ENCODE peak calls at places on chromosomes 5 and 9, in six cellular contexts. U is fibroblast of lung, G is nephron progenitor cell, W is adrenal gland, Z is neural crest cell, D is HFFc6. F is an unnamed sample.

GRCh38 chr5:100646011-100646410 is 110.8 kb downstream of the FAM174A start:
- DNase-seq in U (no peak), G (peak; percentile 2), W (no peak), Z (no peak), D (no peak), F (no peak)

GRCh38 chr5:168734657-168735344 is 155.6 kb upstream of the PANK3 start:
- DNase-seq in U (peak; percentile 12), G (no peak), W (peak; percentile 29), Z (no peak), D (no peak), F (no peak)

GRCh38 chr5:118687671-118688621 is 300.4 kb downstream of the DTWD2 start:
- DNase-seq in U (no peak), G (no peak), W (no peak), Z (no peak), D (no peak), F (no peak)

GRCh38 chr5:67165524-67166459 is 30.8 kb downstream of the CD180 start:
- DNase-seq in U (peak; percentile 83), G (peak; percentile 83), W (peak; percentile 89), Z (peak; percentile 73), D (peak; percentile 64), F (peak; percentile 89)

GRCh38 chr5:54959673-54960418 is 25.5 kb downstream of the ESM1 start:
- DNase-seq in U (peak; percentile 19), G (peak; percentile 21), W (no peak), Z (no peak), D (no peak), F (no peak)

GRCh38 chr9:96644137-96644536 is 11.0 kb downstream of the PRXL2C start:
- DNase-seq in U (no peak), G (no peak), W (no peak), Z (no peak), D (no peak), F (no peak)

GRCh38 chr9:130129425-130130061 is 42.7 kb upstream of the NCS1 start:
- DNase-seq in U (peak; percentile 66), G (no peak), W (no peak), Z (no peak), D (no peak), F (no peak)

GRCh38 chr9:135074354-135075233 is 12.9 kb upstream of the OLFM1 start:
- DNase-seq in U (no peak), G (no peak), W (no peak), Z (no peak), D (no peak), F (no peak)

GRCh38 chr5:79032031-79032711 is 37.3 kb downstream of the DMGDH start:
- DNase-seq in U (no peak), G (no peak), W (no peak), Z (no peak), D (no peak), F (no peak)

GRCh38 chr5:82820958-82821880 is 256.0 kb downstream of the TMEM167A start:
- DNase-seq in U (no peak), G (no peak), W (no peak), Z (no peak), D (no peak), F (peak; percentile 38)

GRCh38 chr5:138444774-138445546 is 6.1 kb downstream of the REEP2 start:
- DNase-seq in U (no peak), G (no peak), W (no peak), Z (no peak), D (no peak), F (no peak)

GRCh38 chr5:83721878-83722779 is 1.5 kb upstream of the HAPLN1 start:
- DNase-seq in U (peak; percentile 70), G (peak; percentile 79), W (peak; percentile 57), Z (peak; percentile 65), D (peak; percentile 8), F (peak; percentile 53)

GRCh38 chr5:100803391-100803790 is 99.7 kb downstream of the ST8SIA4 start:
- DNase-seq in U (peak; percentile 84), G (no peak), W (no peak), Z (no peak), D (no peak), F (no peak)

GRCh38 chr5:126868338-126868737 is 91.4 kb downstream of the LMNB1 start:
- DNase-seq in U (no peak), G (no peak), W (no peak), Z (no peak), D (no peak), F (no peak)

GRCh38 chr9:88922091-88922490 is 69.2 kb upstream of the S1PR3 start:
- DNase-seq in U (no peak), G (no peak), W (no peak), Z (no peak), D (no peak), F (no peak)

DNA sequence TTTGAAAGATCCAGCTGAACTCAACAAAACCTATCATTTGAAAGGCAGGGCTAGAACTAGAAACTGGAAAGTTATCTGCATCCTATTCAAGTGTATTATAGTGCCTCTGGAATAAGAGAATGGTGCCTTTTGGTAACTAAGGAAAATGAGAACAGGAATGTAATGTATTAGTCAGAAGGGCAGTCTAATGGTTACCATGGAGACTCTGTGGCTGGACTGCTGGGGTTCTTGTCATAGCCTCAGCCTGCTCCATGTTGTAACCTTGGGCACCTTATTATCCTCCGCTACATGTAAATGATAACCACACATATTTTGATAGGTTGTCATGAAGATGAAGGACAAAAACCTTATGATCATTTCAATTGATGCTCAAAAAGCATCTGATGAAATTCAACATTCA is 24.6 kb upstream of the IFNB1 start:
- DNase-seq in U (no peak), G (no peak), W (no peak), Z (no peak), D (peak; percentile 38), F (no peak)
- TF ChIP-seq CTCF in U (no peak), G (no peak), W (no peak), Z (no peak), D (no peak), F (no peak)

GRCh38 chr9:72753261-72753893 is 199.5 kb downstream of the ALDH1A1 start:
- DNase-seq in U (peak; percentile 30), G (no peak), W (no peak), Z (no peak), D (peak; percentile 20), F (no peak)
- TF ChIP-seq CTCF in U (peak; percentile 27), G (no peak), W (peak; percentile 23), Z (peak; percentile 44), D (peak; percentile 69), F (peak; percentile 12)

GRCh38 chr5:115875447-115875846 is 33.7 kb downstream of the AP3S1 start:
- DNase-seq in U (no peak), G (no peak), W (no peak), Z (no peak), D (no peak), F (no peak)
- TF ChIP-seq CTCF in U (no peak), G (no peak), W (no peak), Z (no peak), D (peak; percentile 24), F (no peak)

GRCh38 chr5:308672-309271 is 12.7 kb upstream of the AHRR start:
- DNase-seq in U (peak; percentile 42), G (peak; percentile 34), W (no peak), Z (no peak), D (peak; percentile 23), F (peak; percentile 26)
- TF ChIP-seq CTCF in U (peak; percentile 46), G (peak; percentile 36), W (peak; percentile 32), Z (peak; percentile 54), D (peak; percentile 66), F (no peak)